ENCODE peak calls at places on chromosomes 2 and 18, in seven cellular contexts. M is stimulated activated CD4-positive, alpha-beta T cell treated with anti-CD3 and anti-CD28 coated beads, Interleukin-2, amount 100 ng/mL, for 48 hours; A is NCI-H1092 treated with DMSO at 0.1 percent for 48 hours; Y is AG04450; E is Caki2; B is HFFc6; K is choroid plexus epithelial cell. C is an unnamed sample.

GRCh38 chr2:106039634-106040033 is 154.5 kb downstream of the UXS1 start:
- DNase-seq in Y (no peak), K (no peak), B (no peak), A (no peak), E (no peak), M (no peak), C (no peak)

GRCh38 chr18:68418881-68419280 is 296.0 kb downstream of the TMX3 start:
- DNase-seq in E (no peak), Y (peak; percentile 69), B (peak; percentile 58), K (peak; percentile 63), A (no peak), M (no peak), C (no peak)

GRCh38 chr2:37230581-37230980 is 815 bp downstream of the CEBPZ start:
- DNase-seq in K (peak; percentile 13), M (no peak), B (no peak), E (peak; percentile 14), Y (no peak), A (no peak), C (peak; percentile 17)

GRCh38 chr2:110807520-110807919 is 75.1 kb downstream of the ACOXL start:
- DNase-seq in K (peak; percentile 76), E (no peak), A (no peak), B (peak; percentile 4), Y (no peak), M (no peak), C (peak; percentile 80)

GRCh38 chr18:67477522-67477921 is 39.0 kb downstream of the DSEL start:
- DNase-seq in E (no peak), B (no peak), A (no peak), M (no peak), Y (no peak), K (no peak), C (no peak)

GRCh38 chr18:26745288-26745975 is 120.1 kb downstream of the AQP4 start:
- DNase-seq in A (no peak), E (peak; percentile 18), B (no peak), Y (no peak), K (no peak), M (no peak), C (no peak)

GRCh38 chr2:215684448-215685217 is 248.8 kb upstream of the FN1 start:
- DNase-seq in E (peak; percentile 84), B (peak; percentile 72), A (no peak), K (peak; percentile 41), Y (no peak), M (no peak), C (peak; percentile 46)

GRCh38 chr18:45974088-45974536 is 7.0 kb upstream of the EPG5 start:
- DNase-seq in E (peak; percentile 37), K (peak; percentile 93), Y (peak; percentile 65), B (peak; percentile 73), M (peak; percentile 54), A (peak; percentile 80), C (peak; percentile 64)

GRCh38 chr18:28526196-28526595 is 349.3 kb upstream of the CDH2 start:
- DNase-seq in A (no peak), M (no peak), E (no peak), Y (no peak), K (no peak), B (no peak), C (no peak)

GRCh38 chr2:218262631-218263586 is 2.1 kb downstream of the GPBAR1 start:
- DNase-seq in M (no peak), E (no peak), K (no peak), A (no peak), B (no peak), Y (no peak), C (no peak)

GRCh38 chr2:127649100-127649611 is 3.2 kb downstream of the GPR17 start:
- DNase-seq in A (peak; percentile 53), E (no peak), Y (no peak), M (no peak), K (no peak), B (no peak), C (no peak)

GRCh38 chr18:51066273-51066672 is 36.3 kb downstream of the SMAD4 start:
- DNase-seq in E (no peak), B (peak; percentile 31), M (no peak), A (no peak), K (peak; percentile 87), Y (no peak), C (peak; percentile 14)

GRCh38 chr2:209460151-209460761 is 36.4 kb downstream of the MAP2 start:
- DNase-seq in E (no peak), B (no peak), A (no peak), K (no peak), M (no peak), Y (no peak), C (no peak)

GRCh38 chr2:4972472-4972871 is 719.7 kb upstream of the SOX11 start:
- DNase-seq in E (no peak), K (no peak), A (no peak), M (no peak), B (no peak), Y (no peak), C (no peak)

GRCh38 chr2:159169187-159169586 is 117.3 kb downstream of the WDSUB1 start:
- DNase-seq in B (no peak), A (no peak), M (no peak), Y (no peak), E (no peak), K (no peak), C (no peak)

GRCh38 chr18:24600076-24600654 is 139.7 kb downstream of the HRH4 start:
- DNase-seq in A (peak; percentile 70), K (peak; percentile 72), B (peak; percentile 36), M (peak; percentile 4), E (no peak), Y (peak; percentile 10), C (peak; percentile 70)

GRCh38 chr2:221791840-221792239 is 219.7 kb upstream of the EPHA4 start:
- DNase-seq in B (no peak), Y (no peak), E (peak; percentile 7), K (no peak), A (no peak), M (no peak), C (no peak)

GRCh38 chr18:9096698-9097097 is 5.8 kb upstream of the NDUFV2 start:
- DNase-seq in B (no peak), M (no peak), A (no peak), E (no peak), Y (no peak), K (no peak), C (no peak)

GRCh38 chr2:38191516-38191915 is 115.6 kb upstream of the CYP1B1 start:
- DNase-seq in B (no peak), E (no peak), M (no peak), Y (no peak), K (peak; percentile 60), A (no peak), C (no peak)

GRCh38 chr2:50529600-50530218 is 502.2 kb downstream of the NRXN1 start:
- DNase-seq in E (peak; percentile 27), K (peak; percentile 81), B (peak; percentile 49), M (no peak), A (peak; percentile 39), Y (peak; percentile 15), C (peak; percentile 55)

GRCh38 chr18:31506024-31506742 is 8.2 kb downstream of the DSG2 start:
- DNase-seq in K (peak; percentile 78), E (no peak), Y (no peak), A (no peak), M (no peak), B (no peak), C (no peak)

GRCh38 chr18:7637269-7637668 is 70.2 kb downstream of the PTPRM start:
- DNase-seq in Y (no peak), M (no peak), K (peak; percentile 73), A (no peak), B (no peak), E (no peak), C (no peak)

GRCh38 chr2:17719562-17720371 is 33.8 kb downstream of the SMC6 start:
- DNase-seq in M (no peak), A (no peak), Y (no peak), B (peak; percentile 4), E (peak; percentile 26), K (peak; percentile 56), C (peak; percentile 29)

GRCh38 chr2:160367887-160368286 is 125.7 kb downstream of the RBMS1 start:
- DNase-seq in E (peak; percentile 73), Y (peak; percentile 94), B (peak; percentile 92), A (no peak), M (no peak), K (peak; percentile 99), C (peak; percentile 73)

GRCh38 chr2:217820066-217820819 is 182.6 kb downstream of the TNS1 start:
- DNase-seq in E (no peak), M (no peak), K (no peak), B (no peak), A (no peak), Y (no peak), C (no peak)

GRCh38 chr2:60213865-60214657 is 339.4 kb downstream of the BCL11A start:
- DNase-seq in K (no peak), A (no peak), B (no peak), M (no peak), E (no peak), Y (no peak), C (peak; percentile 21)

GRCh38 chr2:201696151-201696659 is 2.2 kb downstream of the MPP4 start:
- DNase-seq in Y (peak; percentile 85), K (peak; percentile 73), B (peak; percentile 95), M (no peak), E (no peak), A (no peak), C (peak; percentile 69)

GRCh38 chr2:120684225-120684624 is 51.4 kb upstream of the GLI2 start:
- DNase-seq in B (peak; percentile 33), E (no peak), A (no peak), K (no peak), Y (peak; percentile 53), M (no peak), C (peak; percentile 38)

GRCh38 chr2:189798312-189799029 is 14.2 kb downstream of the PMS1 start:
- DNase-seq in A (peak; percentile 0), Y (no peak), B (peak; percentile 64), E (peak; percentile 26), K (peak; percentile 83), M (no peak), C (peak; percentile 45)